ENCODE peak calls at places on chromosome 22, in five cellular contexts. Z is thoracic aorta, Q is iPS DF 6.9, E is HCT116, S is heart left ventricle. T is an unnamed sample.

GRCh38 chr22:28052818-28053217 is 133.8 kb upstream of the PITPNB start:
- DNase-seq in Z (no peak), Q (no peak), E (no peak), S (no peak), T (no peak)

GRCh38 chr22:36155702-36156101 is 4.9 kb downstream of the APOL3 start:
- DNase-seq in Z (no peak), Q (no peak), E (no peak), S (peak), T (peak)

GRCh38 chr22:33000342-33001280 is 57.6 kb downstream of the SYN3 start:
- DNase-seq in Z (no peak), Q (peak), E (no peak), S (peak), T (peak)

GRCh38 chr22:47605441-47605840 is 843.0 kb downstream of the TBC1D22A start:
- DNase-seq in Z (no peak), Q (no peak), E (no peak), S (no peak), T (no peak)

GRCh38 chr22:41732096-41732772 is 32.9 kb downstream of the MEI1 start:
- DNase-seq in Z (no peak), Q (no peak), E (no peak), S (no peak), T (no peak)

GRCh38 chr22:22546490-22546889 is 12.6 kb downstream of the PRAME start:
- DNase-seq in Z (no peak), Q (no peak), E (no peak), S (no peak), T (no peak)

GRCh38 chr22:35900483-35901168 is 128.0 kb downstream of the RBFOX2 start:
- DNase-seq in Z (no peak), Q (no peak), E (peak), S (no peak), T (no peak)

GRCh38 chr22:28034760-28035401 is 115.8 kb upstream of the PITPNB start:
- DNase-seq in Z (no peak), Q (no peak), E (no peak), S (peak), T (peak)

GRCh38 chr22:36166518-36167220 is 6.1 kb upstream of the APOL3 start:
- DNase-seq in Z (no peak), Q (no peak), E (no peak), S (no peak), T (no peak)

GRCh38 chr22:42562684-42563083 is 8.9 kb downstream of the SERHL2 start:
- DNase-seq in Z (no peak), Q (no peak), E (no peak), S (no peak), T (no peak)

GRCh38 chr22:23090079-23090835 is 19.9 kb downstream of the GNAZ start:
- DNase-seq in Z (no peak), Q (no peak), E (no peak), S (no peak), T (no peak)

GRCh38 chr22:39144101-39144815 is 8.2 kb downstream of the CBX7 start:
- DNase-seq in Z (no peak), Q (no peak), E (no peak), S (peak), T (peak)

GRCh38 chr22:35315141-35315854 is 15.6 kb downstream of the TOM1 start:
- DNase-seq in Z (no peak), Q (no peak), E (no peak), S (peak), T (peak)

GRCh38 chr22:33746501-33746928 is 173.8 kb downstream of the LARGE1 start:
- DNase-seq in Z (no peak), Q (no peak), E (no peak), S (no peak), T (no peak)

GRCh38 chr22:28397324-28397723 is 282.3 kb downstream of the TTC28 start:
- DNase-seq in Z (no peak), Q (no peak), E (no peak), S (no peak), T (no peak)

GRCh38 chr22:25940479-25940878 is 198.5 kb downstream of the MYO18B start:
- DNase-seq in Z (no peak), Q (no peak), E (no peak), S (no peak), T (no peak)

GRCh38 chr22:32396746-32397145 is 15.3 kb downstream of the RTCB start:
- DNase-seq in Z (no peak), Q (no peak), E (no peak), S (no peak), T (no peak)

GRCh38 chr22:48080304-48081165 is 1318.1 kb downstream of the TBC1D22A start:
- DNase-seq in Z (no peak), Q (no peak), E (no peak), S (no peak), T (no peak)

GRCh38 chr22:46042786-46043185 is 65.8 kb upstream of the WNT7B start:
- DNase-seq in Z (no peak), Q (no peak), E (no peak), S (no peak), T (no peak)

GRCh38 chr22:46041642-46042041 is 64.7 kb upstream of the WNT7B start:
- DNase-seq in Z (no peak), Q (no peak), E (no peak), S (no peak), T (no peak)

GRCh38 chr22:46044718-46045458 is 67.9 kb upstream of the WNT7B start:
- DNase-seq in Z (no peak), Q (no peak), E (no peak), S (no peak), T (no peak)

GRCh38 chr22:46043816-46044717 is 67.1 kb upstream of the WNT7B start:
- DNase-seq in Z (no peak), Q (no peak), E (no peak), S (no peak), T (peak)

GRCh38 chr22:46043339-46043738 is 66.4 kb upstream of the WNT7B start:
- DNase-seq in Z (no peak), Q (no peak), E (no peak), S (no peak), T (no peak)
- H3K4me3 ChIP-seq in Z (peak), Q (no peak), E (no peak), S (peak), T (peak)

GRCh38 chr22:43707650-43708049 is 104.5 kb downstream of the EFCAB6 start:
- DNase-seq in Z (no peak), Q (no peak), E (peak), S (no peak), T (no peak)

GRCh38 chr22:43711681-43712080 is 100.4 kb downstream of the EFCAB6 start:
- DNase-seq in Z (no peak), Q (no peak), E (no peak), S (no peak), T (no peak)

GRCh38 chr22:43704051-43704450 is 108.1 kb downstream of the EFCAB6 start:
- DNase-seq in Z (no peak), Q (no peak), E (no peak), S (no peak), T (no peak)

GRCh38 chr22:43706151-43706550 is 106.0 kb downstream of the EFCAB6 start:
- DNase-seq in Z (no peak), Q (peak), E (no peak), S (no peak), T (no peak)

GRCh38 chr22:43706558-43707328 is 105.4 kb downstream of the EFCAB6 start:
- DNase-seq in Z (no peak), Q (no peak), E (no peak), S (no peak), T (no peak)
- H3K27ac ChIP-seq in Z (no peak), Q (no peak), E (no peak), S (no peak), T (no peak)

GRCh38 chr22:37610480-37611148 is 2.0 kb downstream of the GGA1 start:
- DNase-seq in Z (no peak), Q (no peak), E (no peak), S (no peak), T (no peak)
- H3K4me3 ChIP-seq in Z (peak), Q (no peak), E (peak), S (no peak), T (no peak)

DNA sequence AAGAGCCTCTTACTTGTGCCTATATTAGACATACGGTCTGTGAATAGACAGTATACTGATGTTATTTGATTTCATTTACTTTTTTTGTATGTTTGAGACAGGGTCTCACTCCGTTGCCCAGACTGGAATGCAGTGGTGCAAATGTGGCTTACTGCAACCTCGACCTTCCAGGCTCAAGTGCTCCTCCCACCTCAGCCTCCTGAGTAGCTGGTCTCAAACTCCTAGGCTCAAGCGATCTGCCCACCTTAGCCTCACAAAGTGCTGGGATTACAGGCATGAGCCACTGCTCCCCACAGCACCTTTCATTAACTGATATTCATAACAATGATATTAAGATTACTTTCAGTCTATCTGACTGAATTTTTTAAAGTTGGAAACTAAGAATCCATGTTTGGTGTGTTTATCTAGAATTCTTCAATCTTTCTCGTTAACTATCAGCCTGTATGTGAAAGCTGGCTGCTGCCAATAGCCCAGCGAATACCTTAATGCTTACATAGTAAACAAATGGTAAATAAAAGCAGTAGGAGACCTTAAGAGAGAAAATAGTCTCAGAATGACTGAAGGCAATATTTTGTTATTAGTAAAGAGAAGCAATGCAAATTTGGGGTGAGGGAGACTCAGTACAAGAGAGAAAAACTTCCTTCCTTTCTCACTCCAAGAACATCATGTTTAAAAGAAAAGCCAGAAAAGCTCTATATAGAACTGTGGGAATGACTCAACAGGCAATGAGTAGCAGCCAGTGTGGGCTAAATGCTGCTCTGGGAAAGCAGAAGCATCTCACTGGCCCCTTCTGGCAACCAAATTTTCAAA is 101.9 kb downstream of the MRTFA start:
- DNase-seq in Z (no peak), Q (no peak), E (no peak), S (no peak), T (no peak)
- H3K27ac ChIP-seq in Z (peak), Q (peak), E (no peak), S (peak), T (peak)

DNA sequence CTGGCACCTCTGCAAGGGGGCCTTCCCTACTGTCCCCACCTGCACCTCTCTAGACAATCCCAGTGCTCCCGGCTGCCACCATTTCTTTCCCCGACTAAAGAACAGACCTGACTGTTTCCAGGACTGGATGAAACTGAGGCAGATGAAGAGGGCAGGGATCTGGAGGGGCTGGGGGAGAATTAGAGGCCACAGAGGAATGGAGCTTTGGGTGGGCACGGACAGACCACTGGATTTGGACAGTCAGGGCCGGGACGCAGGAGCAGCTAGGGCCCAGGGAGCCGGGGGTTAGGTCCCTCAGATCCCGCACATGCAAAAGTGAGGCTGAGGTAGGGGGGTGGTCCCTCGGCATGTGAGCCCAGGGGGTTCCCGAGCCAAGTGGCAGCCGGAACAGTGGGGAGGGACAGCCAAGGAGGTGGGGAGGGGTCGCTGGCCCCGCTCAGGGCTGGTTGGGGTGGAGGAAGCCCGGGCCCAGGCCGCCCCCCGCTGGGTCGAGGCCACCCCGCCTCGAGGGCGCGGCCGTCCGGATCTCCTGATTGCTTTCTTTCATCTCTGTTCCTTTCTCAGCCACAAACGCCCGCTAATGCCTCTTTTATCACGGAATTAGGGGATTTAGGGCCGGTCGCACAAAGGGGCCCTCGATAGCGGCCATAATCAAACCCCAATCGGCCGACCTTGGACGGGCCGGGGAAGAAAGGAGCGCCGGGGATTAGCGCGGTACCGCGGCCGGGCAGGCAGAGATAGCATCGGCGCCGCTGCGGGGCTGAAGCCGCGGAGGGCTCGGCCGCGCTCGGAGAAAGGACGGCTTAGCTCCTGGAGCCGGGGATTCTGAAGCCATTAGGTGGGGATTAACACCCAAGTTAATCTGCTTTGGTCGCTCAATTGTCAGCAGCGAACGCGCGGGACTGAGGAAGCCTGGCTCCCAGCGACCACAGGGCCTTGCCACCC is 9.3 kb downstream of the SLC25A1 start:
- DNase-seq in Z (no peak), Q (no peak), E (no peak), S (no peak), T (no peak)
- H3K4me3 ChIP-seq in Z (peak), Q (no peak), E (no peak), S (peak), T (peak)

GRCh38 chr22:30159082-30159481 is 78.8 kb downstream of the HORMAD2 start:
- DNase-seq in Z (no peak), Q (no peak), E (no peak), S (no peak), T (no peak)
- H3K27ac ChIP-seq in Z (no peak), Q (no peak), E (no peak), S (no peak), T (no peak)

GRCh38 chr22:20022231-20023069 is 1.5 kb downstream of the TANGO2 start:
- DNase-seq in Z (no peak), Q (no peak), E (no peak), S (no peak), T (peak)
- H3K4me3 ChIP-seq in Z (peak), Q (no peak), E (peak), S (peak), T (peak)

T was measured in psoas muscle.